ENCODE peak calls at places on chromosomes 11 and 22, in ten cellular contexts. D is sigmoid colon, X is left ventricle myocardium inferior, U is uterus, K is thoracic aorta, M is Peyer's patch, C is PC-9, E is adrenal gland, Y is neural progenitor cell, Z is tibial nerve. S is an unnamed sample.
A peak's percentile ranks its signal among the peaks of the same experiment; 100 is the strongest.

GRCh38 chr22:26409705-26410376 is 19.2 kb upstream of the ASPHD2 start:
- DNase-seq in Z (no peak), C (no peak), Y (no peak), X (no peak), K (no peak), U (no peak), M (no peak), E (no peak), D (no peak), S (no peak)

GRCh38 chr11:133892126-133892525 is 46.8 kb upstream of the SPATA19 start:
- DNase-seq in E (no peak), M (no peak), C (no peak), Z (no peak), Y (no peak), K (no peak), U (no peak), X (no peak), D (peak; percentile 24), S (no peak)

GRCh38 chr22:23403152-23403719 is 176.9 kb downstream of the IGLL1 start:
- DNase-seq in C (no peak), D (peak; percentile 45), M (peak; percentile 38), E (no peak), Z (no peak), K (no peak), U (no peak), Y (no peak), X (no peak), S (no peak)

GRCh38 chr11:106670069-106670468 is 348.2 kb downstream of the GUCY1A2 start:
- DNase-seq in X (no peak), U (no peak), Z (no peak), Y (no peak), M (no peak), E (no peak), D (no peak), K (no peak), C (no peak), S (no peak)

GRCh38 chr11:90476442-90477007 is 253.7 kb upstream of the CHORDC1 start:
- DNase-seq in U (no peak), K (no peak), Z (no peak), M (no peak), Y (peak; percentile 58), X (no peak), E (no peak), D (no peak), C (peak; percentile 57), S (no peak)

GRCh38 chr11:128757235-128757711 is 63.4 kb downstream of the FLI1 start:
- DNase-seq in U (peak; percentile 33), E (peak; percentile 41), Z (no peak), Y (no peak), C (no peak), M (peak; percentile 86), X (no peak), K (no peak), D (no peak), S (no peak)

GRCh38 chr22:50194037-50194809 is 6.6 kb upstream of the SELENOO start:
- DNase-seq in K (no peak), Z (no peak), E (no peak), M (no peak), D (no peak), Y (no peak), X (no peak), C (no peak), U (no peak), S (no peak)

GRCh38 chr11:64850979-64851567 is 6.6 kb upstream of the CDC42BPG start:
- DNase-seq in X (no peak), K (no peak), D (no peak), Z (no peak), Y (no peak), U (no peak), C (peak; percentile 71), M (peak; percentile 89), E (no peak), S (no peak)

GRCh38 chr11:75816561-75817239 is 1.7 kb downstream of the UVRAG start:
- DNase-seq in K (no peak), C (no peak), D (no peak), Y (no peak), Z (no peak), M (no peak), X (no peak), U (no peak), E (no peak), S (no peak)

GRCh38 chr22:43946391-43946680 is 8.9 kb upstream of the SAMM50 start:
- DNase-seq in Y (peak; percentile 32), Z (no peak), D (no peak), C (no peak), E (no peak), X (no peak), U (no peak), M (no peak), K (no peak), S (no peak)

GRCh38 chr22:45216133-45217003 is 24.3 kb downstream of the KIAA0930 start:
- DNase-seq in U (no peak), D (no peak), Y (peak; percentile 76), C (no peak), X (no peak), K (no peak), E (no peak), M (no peak), Z (no peak), S (no peak)

GRCh38 chr22:49435596-49435995 is 392.1 kb downstream of the BRD1 start:
- DNase-seq in E (no peak), Z (no peak), X (no peak), M (no peak), U (no peak), K (no peak), C (no peak), Y (no peak), D (no peak), S (no peak)

GRCh38 chr11:126654886-126655806 is 299.7 kb downstream of the ST3GAL4 start:
- DNase-seq in Y (no peak), M (no peak), Z (peak; percentile 20), U (no peak), K (no peak), D (no peak), E (no peak), C (no peak), X (no peak), S (no peak)

GRCh38 chr22:49765091-49765771 is 62.4 kb downstream of the BRD1 start:
- DNase-seq in D (peak; percentile 47), K (no peak), Z (peak; percentile 1), M (peak; percentile 35), C (no peak), U (no peak), E (peak; percentile 14), X (peak; percentile 11), Y (no peak), S (peak; percentile 63)

GRCh38 chr22:34850010-34850409 is 215.9 kb upstream of the ISX start:
- DNase-seq in Y (no peak), U (no peak), C (no peak), D (no peak), E (no peak), K (no peak), M (no peak), Z (no peak), X (no peak), S (no peak)

GRCh38 chr11:69183613-69184012 is 27.9 kb downstream of the SMIM38 start:
- DNase-seq in M (no peak), C (no peak), Z (no peak), D (no peak), K (no peak), X (no peak), U (no peak), E (no peak), Y (no peak), S (no peak)

DNA sequence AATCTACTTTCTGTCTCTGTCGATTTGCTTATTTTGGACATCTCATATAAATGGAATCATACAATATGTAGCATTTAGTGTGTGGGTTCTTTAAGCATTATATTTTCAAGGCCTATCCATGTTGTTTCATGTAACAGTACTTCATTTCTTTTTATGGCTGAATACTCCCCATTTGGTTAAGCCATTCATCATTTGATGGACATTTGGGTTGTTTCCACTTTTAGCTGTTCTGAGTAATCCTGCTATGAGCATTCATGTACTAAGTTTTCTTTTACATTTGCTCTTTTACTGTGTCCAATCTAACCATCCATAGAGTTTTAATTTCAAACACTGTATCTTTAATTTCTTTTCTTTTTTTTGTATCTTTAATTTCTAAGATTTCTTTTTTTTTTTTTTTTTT is 55.6 kb upstream of the SPTBN2 start:
- DNase-seq in K (no peak), X (no peak), M (no peak), C (no peak), Z (no peak), Y (no peak), E (no peak), U (no peak), D (no peak), S (no peak)
- H3K27ac ChIP-seq in K (peak overlapping the region; percentile 82), X (no peak overlapping the region), M (no peak overlapping the region), C (no peak overlapping the region), Z (no peak overlapping the region), Y (no peak overlapping the region), E (no peak overlapping the region), U (no peak overlapping the region), D (no peak overlapping the region), S (no peak overlapping the region)

DNA sequence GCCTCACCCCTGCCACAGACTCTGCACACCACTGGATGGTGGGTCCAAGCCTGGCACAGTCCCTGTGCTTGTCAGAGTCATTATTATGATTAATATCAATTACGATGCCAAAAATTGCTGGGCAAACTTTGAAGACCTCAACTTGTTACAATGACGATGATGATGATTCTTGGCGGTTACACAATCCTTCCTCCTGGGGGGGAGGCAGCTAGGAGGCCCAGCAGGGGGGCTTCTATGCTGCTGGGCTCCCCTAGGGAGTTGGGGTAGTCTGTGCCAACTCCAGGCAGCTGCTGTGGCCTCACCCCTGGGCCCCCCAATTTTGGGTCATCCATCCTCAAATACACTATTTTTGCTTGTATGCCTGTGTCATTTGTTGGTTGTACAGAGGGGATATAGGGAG is 12.0 kb downstream of the SLC35E4 start:
- DNase-seq in U (no peak), Y (no peak), Z (no peak), X (no peak), E (no peak), K (no peak), D (no peak), M (no peak), C (no peak), S (no peak)
- H3K4me3 ChIP-seq in U (no peak overlapping the region), Y (no peak overlapping the region), Z (no peak overlapping the region), X (no peak overlapping the region), E (no peak overlapping the region), K (no peak overlapping the region), D (no peak overlapping the region), M (no peak overlapping the region), C (no peak overlapping the region), S (no peak overlapping the region)

DNA sequence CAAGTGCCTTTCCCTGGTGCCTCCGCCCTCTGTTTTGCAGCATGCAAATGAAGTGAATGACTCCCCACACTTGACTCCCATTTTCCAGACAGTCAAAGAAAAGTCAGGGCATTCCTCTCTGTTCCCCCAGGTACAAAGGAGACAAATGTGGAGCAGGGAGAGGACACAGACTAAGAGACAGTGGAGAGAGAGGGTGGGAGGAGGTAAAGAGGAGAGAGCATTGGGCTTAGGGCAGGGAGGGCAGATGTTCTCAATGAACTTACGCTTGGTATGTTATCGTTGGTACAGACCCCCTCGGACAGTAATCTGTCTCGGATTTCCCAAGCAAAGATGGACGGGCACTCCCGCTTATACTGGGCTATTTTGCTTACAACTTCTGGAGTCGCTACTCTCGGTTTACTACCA is 9.8 kb downstream of the PAX6 start:
- DNase-seq in K (no peak), Z (no peak), D (no peak), U (no peak), Y (peak; percentile 36), M (no peak), C (no peak), E (no peak), X (no peak), S (no peak)
- H3K4me1 ChIP-seq in K (peaks cover 37% of the 10 kb centered on the region), Z (peaks cover 24% of the 10 kb centered on the region), D (peaks cover 51% of the 10 kb centered on the region), U (peaks cover 15% of the 10 kb centered on the region), Y (peaks cover 94% of the 10 kb centered on the region), M (no peaks in the 10 kb centered on the region), C (no peaks in the 10 kb centered on the region), E (no peaks in the 10 kb centered on the region), X (peaks cover 54% of the 10 kb centered on the region), S (peaks cover 14% of the 10 kb centered on the region)

GRCh38 chr22:41001722-41002122 is 50.5 kb downstream of the RBX1 start:
- DNase-seq in Z (no peak), E (no peak), Y (no peak), M (no peak), X (no peak), K (no peak), C (peak; percentile 100), D (no peak), U (no peak), S (no peak)
- H3K27ac ChIP-seq in Z (no peak overlapping the region), E (no peak overlapping the region), Y (no peak overlapping the region), M (no peak overlapping the region), X (no peak overlapping the region), K (no peak overlapping the region), C (peak overlapping the region; percentile 96), D (no peak overlapping the region), U (no peak overlapping the region), S (no peak overlapping the region)